ENCODE peak calls at places on chromosomes 13 and 19, in nine cellular contexts. P is suprapubic skin, H is stomach, C is endothelial cell of umbilical vein, K is NB4, V is ovary, A is IMR-90, D is HepG2, R is body of pancreas. F is an unnamed sample.

GRCh38 chr13:79283742-79284141 is 122.3 kb downstream of the RBM26 start:
- DNase-seq in P (no peak), H (no peak), C (no peak), K (no peak), V (no peak), A (no peak), D (no peak), R (no peak), F (no peak)

GRCh38 chr19:53103903-53104203 is 631 bp upstream of the ZNF160 start:
- DNase-seq in P (no peak), H (no peak), C (no peak), K (no peak), V (no peak), A (no peak), D (no peak), R (no peak), F (no peak)

GRCh38 chr13:44388427-44388826 is 14.8 kb downstream of the SERP2 start:
- DNase-seq in P (no peak), H (no peak), C (no peak), K (no peak), V (no peak), A (no peak), D (peak; percentile 31), R (no peak), F (no peak)

GRCh38 chr19:35154535-35155406 is at the start of gene FXYD5:
- DNase-seq in P (peak; percentile 88), H (peak; percentile 68), C (peak; percentile 79), K (peak; percentile 84), V (no peak), A (peak; percentile 80), D (no peak), R (peak; percentile 56), F (peak; percentile 63)

GRCh38 chr13:35471466-35472307 is 4.8 kb downstream of the MAB21L1 start:
- DNase-seq in P (no peak), H (no peak), C (no peak), K (no peak), V (no peak), A (no peak), D (no peak), R (no peak), F (no peak)

GRCh38 chr19:32652893-32653625 is 21.9 kb downstream of the ANKRD27 start:
- DNase-seq in P (no peak), H (peak; percentile 88), C (peak; percentile 53), K (no peak), V (peak; percentile 85), A (peak; percentile 81), D (no peak), R (peak; percentile 90), F (no peak)

GRCh38 chr13:104635879-104636278 is 1569.7 kb upstream of the SLC10A2 start:
- DNase-seq in P (no peak), H (no peak), C (no peak), K (no peak), V (no peak), A (no peak), D (no peak), R (no peak), F (no peak)

GRCh38 chr19:45782820-45783785 is 813 bp upstream of the DMPK start:
- DNase-seq in P (no peak), H (no peak), C (no peak), K (no peak), V (peak; percentile 72), A (peak; percentile 71), D (no peak), R (no peak), F (no peak)

GRCh38 chr13:24145231-24145630 is 15.3 kb upstream of the SPATA13 start:
- DNase-seq in P (no peak), H (no peak), C (no peak), K (no peak), V (no peak), A (no peak), D (no peak), R (no peak), F (no peak)

GRCh38 chr19:32339988-32340874 is 5.2 kb upstream of the ZNF507 start:
- DNase-seq in P (no peak), H (peak; percentile 82), C (peak; percentile 61), K (peak; percentile 37), V (peak; percentile 26), A (peak; percentile 27), D (peak; percentile 46), R (peak; percentile 73), F (peak; percentile 32)

GRCh38 chr19:43668406-43669158 is 1.4 kb downstream of the PLAUR start:
- DNase-seq in P (peak; percentile 100), H (peak; percentile 98), C (peak; percentile 99), K (peak; percentile 94), V (peak; percentile 100), A (peak; percentile 99), D (peak; percentile 96), R (peak; percentile 99), F (peak; percentile 100)

GRCh38 chr19:40974633-40975037 is 16.4 kb upstream of the CYP2B6 start:
- DNase-seq in P (peak; percentile 70), H (peak; percentile 82), C (peak; percentile 61), K (peak; percentile 69), V (peak; percentile 62), A (peak; percentile 73), D (peak; percentile 62), R (peak; percentile 75), F (peak; percentile 89)

GRCh38 chr19:18300930-18301717 is 19.7 kb upstream of the JUND start:
- DNase-seq in P (peak; percentile 90), H (peak; percentile 86), C (no peak), K (no peak), V (peak; percentile 70), A (peak; percentile 62), D (no peak), R (peak; percentile 86), F (peak; percentile 69)

GRCh38 chr19:57419439-57419838 is 8.5 kb downstream of the ZNF17 start:
- DNase-seq in P (no peak), H (no peak), C (no peak), K (no peak), V (no peak), A (no peak), D (no peak), R (no peak), F (no peak)

GRCh38 chr19:48907671-48908070 is 7.6 kb downstream of the NUCB1 start:
- DNase-seq in P (no peak), H (no peak), C (no peak), K (no peak), V (no peak), A (no peak), D (peak; percentile 83), R (no peak), F (no peak)
- TF ChIP-seq POLR2A in P (no peak), H (no peak), C (no peak), K (no peak), V (no peak), A (no peak), D (no peak), R (no peak), F (no peak)

GRCh38 chr19:10962863-10963262 is 2.0 kb downstream of the SMARCA4 start:
- DNase-seq in P (no peak), H (no peak), C (no peak), K (no peak), V (no peak), A (no peak), D (no peak), R (no peak), F (no peak)
- H3K4me3 ChIP-seq in P (peak overlapping the region; percentile 93), H (no peak overlapping the region), C (no peak overlapping the region), K (peak overlapping the region; percentile 21), V (no peak overlapping the region), A (peak overlapping the region; percentile 2), D (peak overlapping the region; percentile 84), R (no peak overlapping the region), F (no peak overlapping the region)

DNA sequence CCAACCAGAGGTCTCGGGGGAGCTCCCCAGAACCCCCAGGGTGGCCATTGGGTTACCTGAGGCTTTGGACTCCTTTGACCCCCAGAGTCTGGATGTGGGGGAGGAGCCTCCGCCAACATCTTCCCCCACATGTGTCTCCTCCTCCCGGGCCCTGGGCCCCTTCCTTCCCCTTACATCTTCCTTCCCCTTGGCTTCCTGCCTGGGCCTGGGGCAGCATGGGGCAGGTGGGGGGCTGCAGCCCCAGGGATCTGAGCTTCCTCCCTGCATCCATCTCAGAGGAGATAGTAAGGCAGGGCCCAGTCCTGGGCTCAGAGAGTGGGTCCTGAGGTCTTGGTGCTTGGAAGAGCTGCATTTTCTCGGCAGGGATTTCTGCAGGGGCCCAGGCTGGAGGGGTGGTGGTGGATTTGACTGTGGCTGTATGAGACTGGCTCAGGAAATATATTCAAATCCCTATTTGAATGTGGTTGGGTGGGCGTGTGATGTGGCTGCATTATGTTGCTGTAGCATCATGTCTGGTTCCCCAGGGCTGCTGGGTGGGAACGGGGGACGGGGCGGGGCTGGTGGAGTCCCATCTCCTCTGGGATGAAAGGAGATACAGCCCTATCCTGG is 919 bp downstream of the VAV1 start:
- DNase-seq in P (no peak), H (peak; percentile 40), C (no peak), K (peak; percentile 79), V (no peak), A (no peak), D (no peak), R (no peak), F (no peak)
- TF ChIP-seq POLR2A in P (no peak), H (no peak), C (no peak), K (peak; percentile 15), V (no peak), A (no peak), D (no peak), R (no peak), F (no peak)

GRCh38 chr13:26785845-26786630 is 25.5 kb upstream of the GPR12 start:
- DNase-seq in P (peak; percentile 73), H (peak; percentile 28), C (no peak), K (peak; percentile 88), V (no peak), A (no peak), D (no peak), R (peak; percentile 30), F (peak; percentile 34)

GRCh38 chr13:26787961-26788360 is 27.4 kb upstream of the GPR12 start:
- DNase-seq in P (no peak), H (no peak), C (no peak), K (no peak), V (no peak), A (no peak), D (no peak), R (no peak), F (no peak)

GRCh38 chr13:26786651-26787295 is 26.2 kb upstream of the GPR12 start:
- DNase-seq in P (no peak), H (no peak), C (no peak), K (peak; percentile 9), V (no peak), A (no peak), D (no peak), R (no peak), F (no peak)

DNA sequence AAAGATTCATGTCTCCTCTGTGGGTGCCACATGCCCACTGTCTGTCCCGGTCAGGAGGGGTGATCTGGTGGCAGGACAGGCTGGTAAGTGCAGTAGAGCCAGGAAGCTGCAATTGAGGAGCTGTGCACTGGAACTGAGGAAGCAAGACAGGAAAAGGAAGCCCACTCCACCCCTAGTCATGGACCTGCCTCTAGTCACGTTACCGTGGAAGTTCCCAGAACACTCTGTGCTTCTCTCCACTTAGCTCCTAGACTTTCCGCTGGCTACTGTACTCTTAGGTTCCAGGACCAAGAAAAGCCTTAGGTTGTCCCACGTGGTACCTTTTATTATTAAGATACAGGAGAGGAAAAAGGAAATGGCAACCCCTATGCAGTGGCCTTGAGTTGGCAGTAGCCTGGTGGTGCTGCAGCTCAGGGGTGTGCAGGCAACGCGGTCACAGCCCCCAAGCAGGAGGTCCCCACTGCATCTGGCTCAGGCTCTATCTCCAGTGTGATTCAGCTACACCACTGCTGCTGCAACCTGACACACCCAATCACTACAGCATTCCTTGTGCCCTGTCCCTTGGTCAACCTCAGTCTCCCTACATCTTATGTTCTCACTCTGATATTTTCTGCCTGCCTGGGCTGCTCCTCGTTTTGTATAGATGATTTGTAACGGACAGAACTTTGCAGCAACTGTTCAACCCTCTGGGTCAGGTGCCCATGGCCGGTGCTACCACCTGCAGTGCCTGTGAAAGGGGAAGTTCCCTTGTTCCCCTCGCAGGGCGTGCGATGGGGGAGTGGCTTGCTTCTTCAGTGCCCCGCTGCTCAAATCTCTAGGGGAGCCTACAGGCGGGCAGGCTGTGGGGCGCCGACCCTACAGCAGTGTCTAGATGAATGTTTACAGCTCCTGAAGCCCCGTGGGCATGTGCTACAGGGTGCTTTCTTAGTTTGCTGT is 24.4 kb upstream of the GPR12 start:
- DNase-seq in P (no peak), H (no peak), C (no peak), K (peak; percentile 89), V (no peak), A (no peak), D (no peak), R (no peak), F (peak; percentile 17)
- H3K4me3 ChIP-seq in P (peak overlapping the region; percentile 20), H (no peak overlapping the region), C (no peak overlapping the region), K (peak overlapping the region; percentile 70), V (no peak overlapping the region), A (no peak overlapping the region), D (no peak overlapping the region), R (no peak overlapping the region), F (no peak overlapping the region)

F was measured in lower leg skin.